ENCODE peak calls at places on chromosome 5, in six cellular contexts. One of them, this sample, is unnamed.

GRCh38 chr5:102845041-102845440 is 89.9 kb downstream of the PAM start:
- ATAC-seq in K562: no peak
- ATAC-seq in HepG2: no peak
- ATAC-seq in A549: no peak
- ATAC-seq in GM12878: no peak
- ATAC-seq in upper lobe of left lung: no peak
- ATAC-seq in this sample: no peak

GRCh38 chr5:140966293-140967225 is at the start of gene PCDHAC2:
- ATAC-seq in HepG2: no peak
- ATAC-seq in K562: no peak
- ATAC-seq in A549: peak; percentile 86
- ATAC-seq in GM12878: no peak
- ATAC-seq in upper lobe of left lung: peak; percentile 82
- ATAC-seq in this sample: peak; percentile 88

GRCh38 chr5:68848086-68848485 is 245.7 kb upstream of the SLC30A5 start:
- ATAC-seq in A549: no peak
- ATAC-seq in HepG2: no peak
- ATAC-seq in upper lobe of left lung: no peak
- ATAC-seq in GM12878: no peak
- ATAC-seq in K562: no peak
- ATAC-seq in this sample: no peak

GRCh38 chr5:91129748-91130147 is 253.4 kb downstream of the ARRDC3 start:
- ATAC-seq in upper lobe of left lung: no peak
- ATAC-seq in HepG2: no peak
- ATAC-seq in K562: no peak
- ATAC-seq in A549: no peak
- ATAC-seq in GM12878: no peak
- ATAC-seq in this sample: no peak

GRCh38 chr5:8843766-8844165 is 702.1 kb downstream of the SEMA5A start:
- ATAC-seq in upper lobe of left lung: peak; percentile 68
- ATAC-seq in GM12878: no peak
- ATAC-seq in HepG2: no peak
- ATAC-seq in A549: no peak
- ATAC-seq in K562: no peak
- ATAC-seq in this sample: peak; percentile 82

GRCh38 chr5:133399247-133399891 is 213.0 kb downstream of the FSTL4 start:
- ATAC-seq in upper lobe of left lung: no peak
- ATAC-seq in HepG2: no peak
- ATAC-seq in GM12878: no peak
- ATAC-seq in K562: no peak
- ATAC-seq in A549: no peak
- ATAC-seq in this sample: no peak

GRCh38 chr5:52989025-52989780 is at the start of gene ITGA2:
- ATAC-seq in HepG2: peak; percentile 93
- ATAC-seq in GM12878: peak; percentile 75
- ATAC-seq in A549: peak; percentile 89
- ATAC-seq in upper lobe of left lung: peak; percentile 82
- ATAC-seq in K562: peak; percentile 94
- ATAC-seq in this sample: peak; percentile 74

GRCh38 chr5:35538198-35538931 is 79.3 kb upstream of the SPEF2 start:
- ATAC-seq in upper lobe of left lung: no peak
- ATAC-seq in GM12878: peak; percentile 31
- ATAC-seq in HepG2: no peak
- ATAC-seq in A549: no peak
- ATAC-seq in K562: no peak
- ATAC-seq in this sample: no peak

GRCh38 chr5:168596927-168597326 is 17.8 kb upstream of the PANK3 start:
- ATAC-seq in HepG2: no peak
- ATAC-seq in upper lobe of left lung: no peak
- ATAC-seq in A549: no peak
- ATAC-seq in K562: no peak
- ATAC-seq in GM12878: no peak
- ATAC-seq in this sample: no peak

GRCh38 chr5:90434116-90434714 is 24.7 kb upstream of the CETN3 start:
- ATAC-seq in GM12878: peak; percentile 92
- ATAC-seq in HepG2: peak; percentile 97
- ATAC-seq in upper lobe of left lung: no peak
- ATAC-seq in A549: peak; percentile 93
- ATAC-seq in K562: peak; percentile 98
- ATAC-seq in this sample: no peak

GRCh38 chr5:146016764-146017484 is 80.5 kb downstream of the SH3RF2 start:
- ATAC-seq in HepG2: no peak
- ATAC-seq in A549: no peak
- ATAC-seq in K562: no peak
- ATAC-seq in upper lobe of left lung: no peak
- ATAC-seq in GM12878: no peak
- ATAC-seq in this sample: no peak
- TF ChIP-seq EP300 in HepG2: no peak
- TF ChIP-seq EP300 in A549: no peak
- TF ChIP-seq EP300 in K562: no peak
- TF ChIP-seq EP300 in upper lobe of left lung: no peak
- TF ChIP-seq EP300 in GM12878: no peak
- TF ChIP-seq EP300 in this sample: no peak

GRCh38 chr5:157862183-157862851 is 3.4 kb upstream of the CLINT1 start:
- ATAC-seq in K562: no peak
- ATAC-seq in GM12878: peak; percentile 13
- ATAC-seq in A549: no peak
- ATAC-seq in HepG2: no peak
- ATAC-seq in upper lobe of left lung: no peak
- ATAC-seq in this sample: no peak

GRCh38 chr5:157860898-157861894 is 2.3 kb upstream of the CLINT1 start:
- ATAC-seq in A549: no peak
- ATAC-seq in upper lobe of left lung: no peak
- ATAC-seq in HepG2: peak; percentile 18
- ATAC-seq in GM12878: peak; percentile 74
- ATAC-seq in K562: no peak
- ATAC-seq in this sample: no peak

GRCh38 chr5:157865844-157866243 is 6.9 kb upstream of the CLINT1 start:
- ATAC-seq in upper lobe of left lung: no peak
- ATAC-seq in K562: no peak
- ATAC-seq in HepG2: peak; percentile 39
- ATAC-seq in A549: peak; percentile 68
- ATAC-seq in GM12878: no peak
- ATAC-seq in this sample: no peak

GRCh38 chr5:157866536-157866935 is 7.6 kb upstream of the CLINT1 start:
- ATAC-seq in upper lobe of left lung: no peak
- ATAC-seq in HepG2: no peak
- ATAC-seq in GM12878: no peak
- ATAC-seq in A549: no peak
- ATAC-seq in K562: no peak
- ATAC-seq in this sample: no peak

GRCh38 chr5:157864067-157864466 is 5.1 kb upstream of the CLINT1 start:
- ATAC-seq in K562: no peak
- ATAC-seq in upper lobe of left lung: no peak
- ATAC-seq in A549: no peak
- ATAC-seq in GM12878: no peak
- ATAC-seq in HepG2: no peak
- ATAC-seq in this sample: no peak
- H3K4me1 ChIP-seq in K562: no peaks in the 10 kb centered on the region
- H3K4me1 ChIP-seq in upper lobe of left lung: peaks cover 7% of the 10 kb centered on the region
- H3K4me1 ChIP-seq in A549: peaks cover 25% of the 10 kb centered on the region
- H3K4me1 ChIP-seq in GM12878: peaks cover 29% of the 10 kb centered on the region
- H3K4me1 ChIP-seq in HepG2: peaks cover 36% of the 10 kb centered on the region
- H3K4me1 ChIP-seq in this sample: no peaks in the 10 kb centered on the region

DNA sequence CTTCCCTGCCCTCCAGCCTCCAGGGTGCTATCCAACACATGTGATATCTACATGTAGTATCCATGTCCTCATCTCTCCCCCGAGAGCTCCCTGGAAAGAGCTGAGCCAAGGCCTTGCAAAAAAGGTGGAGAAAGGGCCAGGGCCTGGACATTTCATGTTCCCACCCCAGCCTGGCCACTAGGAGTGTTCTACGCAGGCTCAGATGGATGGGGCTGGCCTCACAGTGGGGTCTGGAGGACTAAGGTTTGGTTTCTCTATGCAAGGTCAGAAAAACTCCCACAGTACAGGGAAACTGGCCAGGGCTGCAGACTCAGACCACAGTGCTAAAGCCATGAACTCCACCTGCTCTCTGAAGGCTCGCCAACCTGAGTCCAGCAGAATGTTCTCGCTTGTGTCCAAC is 1.5 kb upstream of the CSF2 start:
- ATAC-seq in GM12878: no peak
- ATAC-seq in HepG2: peak; percentile 30
- ATAC-seq in A549: no peak
- ATAC-seq in K562: peak; percentile 65
- ATAC-seq in upper lobe of left lung: no peak
- ATAC-seq in this sample: no peak
- TF ChIP-seq POLR2A in GM12878: no peak
- TF ChIP-seq POLR2A in HepG2: no peak
- TF ChIP-seq POLR2A in A549: no peak
- TF ChIP-seq POLR2A in K562: no peak
- TF ChIP-seq POLR2A in upper lobe of left lung: no peak
- TF ChIP-seq POLR2A in this sample: no peak

GRCh38 chr5:169933624-169934023 is 46.7 kb downstream of the INSYN2B start:
- ATAC-seq in upper lobe of left lung: no peak
- ATAC-seq in K562: no peak
- ATAC-seq in A549: no peak
- ATAC-seq in GM12878: no peak
- ATAC-seq in HepG2: no peak
- ATAC-seq in this sample: no peak

GRCh38 chr5:169938439-169938838 is 41.9 kb downstream of the INSYN2B start:
- ATAC-seq in HepG2: no peak
- ATAC-seq in GM12878: no peak
- ATAC-seq in upper lobe of left lung: no peak
- ATAC-seq in K562: no peak
- ATAC-seq in A549: no peak
- ATAC-seq in this sample: no peak

GRCh38 chr5:169933127-169933526 is 47.2 kb downstream of the INSYN2B start:
- ATAC-seq in upper lobe of left lung: no peak
- ATAC-seq in GM12878: no peak
- ATAC-seq in HepG2: no peak
- ATAC-seq in K562: no peak
- ATAC-seq in A549: no peak
- ATAC-seq in this sample: no peak

GRCh38 chr5:169939731-169940130 is 40.6 kb downstream of the INSYN2B start:
- ATAC-seq in A549: no peak
- ATAC-seq in upper lobe of left lung: no peak
- ATAC-seq in K562: no peak
- ATAC-seq in HepG2: no peak
- ATAC-seq in GM12878: no peak
- ATAC-seq in this sample: no peak

DNA sequence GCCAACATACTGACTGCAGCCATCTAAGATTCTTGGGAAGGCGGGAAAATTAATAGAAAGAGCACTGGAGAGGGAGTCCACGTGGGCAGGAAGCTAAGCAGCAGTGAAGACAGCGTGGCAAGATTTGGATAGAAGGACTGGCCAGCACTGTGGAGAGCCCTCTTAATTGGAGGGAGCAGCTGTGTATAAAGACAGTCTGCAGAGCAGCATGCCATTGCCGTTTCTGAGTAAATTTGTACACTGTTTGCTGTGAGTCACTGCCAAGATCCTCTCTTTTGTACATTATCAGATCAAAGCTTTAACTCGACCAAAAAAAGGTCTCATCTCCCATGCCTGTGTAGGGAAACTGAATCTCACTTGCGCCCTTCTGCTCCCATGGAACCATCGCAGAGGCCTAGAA is 45.3 kb downstream of the INSYN2B start:
- ATAC-seq in K562: no peak
- ATAC-seq in GM12878: no peak
- ATAC-seq in HepG2: no peak
- ATAC-seq in upper lobe of left lung: no peak
- ATAC-seq in A549: no peak
- ATAC-seq in this sample: no peak
- TF ChIP-seq EP300 in K562: no peak
- TF ChIP-seq EP300 in GM12878: no peak
- TF ChIP-seq EP300 in HepG2: no peak
- TF ChIP-seq EP300 in upper lobe of left lung: no peak
- TF ChIP-seq EP300 in A549: no peak
- TF ChIP-seq EP300 in this sample: no peak

DNA sequence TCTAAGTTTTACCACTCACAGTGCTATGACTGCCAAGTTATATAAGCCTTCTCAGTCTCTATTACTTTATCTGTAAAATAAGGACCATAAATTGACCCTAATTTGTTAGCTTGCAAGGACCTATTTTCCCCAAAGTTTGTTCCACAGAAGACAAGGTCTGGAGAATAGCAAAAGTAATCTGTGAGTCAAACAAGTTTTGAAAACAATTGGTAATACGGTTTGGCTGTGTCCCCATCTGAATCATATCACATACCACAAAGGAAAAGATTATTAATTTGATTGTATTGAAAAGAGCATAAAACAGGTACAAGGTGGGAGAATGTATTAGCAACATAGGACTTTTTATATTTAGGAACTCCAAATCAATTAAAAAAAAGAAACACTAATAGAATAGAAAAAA is 124.0 kb upstream of the TARS1 start:
- ATAC-seq in upper lobe of left lung: no peak
- ATAC-seq in GM12878: no peak
- ATAC-seq in K562: no peak
- ATAC-seq in A549: no peak
- ATAC-seq in HepG2: no peak
- ATAC-seq in this sample: no peak
- H3K4me1 ChIP-seq in upper lobe of left lung: no peaks in the 10 kb centered on the region
- H3K4me1 ChIP-seq in GM12878: no peaks in the 10 kb centered on the region
- H3K4me1 ChIP-seq in K562: no peaks in the 10 kb centered on the region
- H3K4me1 ChIP-seq in A549: peaks cover 17% of the 10 kb centered on the region
- H3K4me1 ChIP-seq in HepG2: no peaks in the 10 kb centered on the region
- H3K4me1 ChIP-seq in this sample: peaks cover 3% of the 10 kb centered on the region

This sample was measured in gastroesophageal sphincter.